ENCODE peak calls at places on chromosome 11, in seven cellular contexts. One of them, this sample, is unnamed.

GRCh38 chr11:110907629-110908028 is 195.4 kb upstream of the ARHGAP20 start:
- DNase-seq in NCI-H460: no peak
- DNase-seq in stimulated activated CD8-positive, alpha-beta memory T cell treated with anti-CD3 and anti-CD28 coated beads, Interleukin-4, amount 100 ng/mL, for 24 hours: no peak
- DNase-seq in G401: no peak
- DNase-seq in HuH-7.5: no peak
- DNase-seq in stomach: peak
- DNase-seq in GM19239: no peak
- DNase-seq in this sample: no peak

GRCh38 chr11:77065878-77066228 is 918 bp upstream of the CAPN5 start:
- DNase-seq in stimulated activated CD8-positive, alpha-beta memory T cell treated with anti-CD3 and anti-CD28 coated beads, Interleukin-4, amount 100 ng/mL, for 24 hours: no peak
- DNase-seq in NCI-H460: no peak
- DNase-seq in G401: peak
- DNase-seq in stomach: no peak
- DNase-seq in HuH-7.5: no peak
- DNase-seq in GM19239: no peak
- DNase-seq in this sample: no peak

GRCh38 chr11:85826096-85826855 is 15.3 kb upstream of the SYTL2 start:
- DNase-seq in stimulated activated CD8-positive, alpha-beta memory T cell treated with anti-CD3 and anti-CD28 coated beads, Interleukin-4, amount 100 ng/mL, for 24 hours: no peak
- DNase-seq in HuH-7.5: no peak
- DNase-seq in stomach: no peak
- DNase-seq in GM19239: no peak
- DNase-seq in G401: peak
- DNase-seq in NCI-H460: peak
- DNase-seq in this sample: peak

GRCh38 chr11:120136356-120136755 is 1.6 kb downstream of the TRIM29 start:
- DNase-seq in stomach: peak
- DNase-seq in stimulated activated CD8-positive, alpha-beta memory T cell treated with anti-CD3 and anti-CD28 coated beads, Interleukin-4, amount 100 ng/mL, for 24 hours: no peak
- DNase-seq in HuH-7.5: no peak
- DNase-seq in NCI-H460: no peak
- DNase-seq in G401: no peak
- DNase-seq in GM19239: no peak
- DNase-seq in this sample: no peak

GRCh38 chr11:114074546-114075342 is 15.2 kb downstream of the ZBTB16 start:
- DNase-seq in stimulated activated CD8-positive, alpha-beta memory T cell treated with anti-CD3 and anti-CD28 coated beads, Interleukin-4, amount 100 ng/mL, for 24 hours: no peak
- DNase-seq in GM19239: no peak
- DNase-seq in HuH-7.5: no peak
- DNase-seq in NCI-H460: no peak
- DNase-seq in stomach: no peak
- DNase-seq in G401: no peak
- DNase-seq in this sample: no peak

GRCh38 chr11:134139873-134140331 is 71.0 kb downstream of the JAM3 start:
- DNase-seq in G401: peak
- DNase-seq in stomach: peak
- DNase-seq in stimulated activated CD8-positive, alpha-beta memory T cell treated with anti-CD3 and anti-CD28 coated beads, Interleukin-4, amount 100 ng/mL, for 24 hours: peak
- DNase-seq in NCI-H460: peak
- DNase-seq in HuH-7.5: peak
- DNase-seq in GM19239: peak
- DNase-seq in this sample: peak

GRCh38 chr11:9144828-9145227 is 53.4 kb upstream of the SCUBE2 start:
- DNase-seq in stimulated activated CD8-positive, alpha-beta memory T cell treated with anti-CD3 and anti-CD28 coated beads, Interleukin-4, amount 100 ng/mL, for 24 hours: no peak
- DNase-seq in stomach: no peak
- DNase-seq in GM19239: no peak
- DNase-seq in G401: peak
- DNase-seq in NCI-H460: no peak
- DNase-seq in HuH-7.5: no peak
- DNase-seq in this sample: peak

GRCh38 chr11:2143652-2144548 is 4.7 kb upstream of the IGF2 start:
- DNase-seq in NCI-H460: no peak
- DNase-seq in stimulated activated CD8-positive, alpha-beta memory T cell treated with anti-CD3 and anti-CD28 coated beads, Interleukin-4, amount 100 ng/mL, for 24 hours: no peak
- DNase-seq in GM19239: no peak
- DNase-seq in HuH-7.5: no peak
- DNase-seq in G401: no peak
- DNase-seq in stomach: no peak
- DNase-seq in this sample: no peak

GRCh38 chr11:36009469-36009868 is 65.6 kb downstream of the LDLRAD3 start:
- DNase-seq in stomach: no peak
- DNase-seq in NCI-H460: peak
- DNase-seq in GM19239: no peak
- DNase-seq in stimulated activated CD8-positive, alpha-beta memory T cell treated with anti-CD3 and anti-CD28 coated beads, Interleukin-4, amount 100 ng/mL, for 24 hours: no peak
- DNase-seq in HuH-7.5: no peak
- DNase-seq in G401: peak
- DNase-seq in this sample: no peak

GRCh38 chr11:74320538-74320937 is 9.1 kb upstream of the P4HA3 start:
- DNase-seq in stomach: no peak
- DNase-seq in NCI-H460: no peak
- DNase-seq in G401: no peak
- DNase-seq in GM19239: no peak
- DNase-seq in stimulated activated CD8-positive, alpha-beta memory T cell treated with anti-CD3 and anti-CD28 coated beads, Interleukin-4, amount 100 ng/mL, for 24 hours: no peak
- DNase-seq in HuH-7.5: no peak
- DNase-seq in this sample: no peak

GRCh38 chr11:7673724-7674434 is 579 bp upstream of the CYB5R2 start:
- DNase-seq in stomach: peak
- DNase-seq in GM19239: no peak
- DNase-seq in HuH-7.5: peak
- DNase-seq in NCI-H460: no peak
- DNase-seq in stimulated activated CD8-positive, alpha-beta memory T cell treated with anti-CD3 and anti-CD28 coated beads, Interleukin-4, amount 100 ng/mL, for 24 hours: no peak
- DNase-seq in G401: no peak
- DNase-seq in this sample: no peak

GRCh38 chr11:119699227-119699626 is 29.8 kb downstream of the NECTIN1 start:
- DNase-seq in HuH-7.5: no peak
- DNase-seq in NCI-H460: no peak
- DNase-seq in stomach: peak
- DNase-seq in GM19239: no peak
- DNase-seq in stimulated activated CD8-positive, alpha-beta memory T cell treated with anti-CD3 and anti-CD28 coated beads, Interleukin-4, amount 100 ng/mL, for 24 hours: no peak
- DNase-seq in G401: no peak
- DNase-seq in this sample: no peak

GRCh38 chr11:88779551-88779950 is 286.2 kb downstream of the GRM5 start:
- DNase-seq in GM19239: no peak
- DNase-seq in stimulated activated CD8-positive, alpha-beta memory T cell treated with anti-CD3 and anti-CD28 coated beads, Interleukin-4, amount 100 ng/mL, for 24 hours: no peak
- DNase-seq in NCI-H460: no peak
- DNase-seq in stomach: no peak
- DNase-seq in HuH-7.5: no peak
- DNase-seq in G401: no peak
- DNase-seq in this sample: no peak

GRCh38 chr11:79371152-79371551 is 69.7 kb downstream of the TENM4 start:
- DNase-seq in HuH-7.5: no peak
- DNase-seq in NCI-H460: no peak
- DNase-seq in G401: no peak
- DNase-seq in GM19239: no peak
- DNase-seq in stomach: no peak
- DNase-seq in stimulated activated CD8-positive, alpha-beta memory T cell treated with anti-CD3 and anti-CD28 coated beads, Interleukin-4, amount 100 ng/mL, for 24 hours: no peak
- DNase-seq in this sample: no peak

GRCh38 chr11:14345668-14346067 is 13.3 kb downstream of the RRAS2 start:
- DNase-seq in stimulated activated CD8-positive, alpha-beta memory T cell treated with anti-CD3 and anti-CD28 coated beads, Interleukin-4, amount 100 ng/mL, for 24 hours: no peak
- DNase-seq in GM19239: no peak
- DNase-seq in stomach: no peak
- DNase-seq in G401: no peak
- DNase-seq in NCI-H460: no peak
- DNase-seq in HuH-7.5: no peak
- DNase-seq in this sample: no peak

This sample was measured in cerebellum.